ENCODE peak calls at places on chromosomes 11 and 22, in four cellular contexts. One of them, this sample, is unnamed.

GRCh38 chr22:19941365-19942070 is at the start of the genes COMT and TXNRD2:
- DNase-seq in nephron progenitor cell: peak; percentile 78
- DNase-seq in adrenal gland: peak; percentile 70
- DNase-seq in HFF-Myc: no peak
- DNase-seq in this sample: no peak

GRCh38 chr11:111422494-111423249 is 43.6 kb upstream of the POU2AF1 start:
- DNase-seq in adrenal gland: peak; percentile 53
- DNase-seq in HFF-Myc: no peak
- DNase-seq in nephron progenitor cell: peak; percentile 76
- DNase-seq in this sample: peak; percentile 85

GRCh38 chr11:125404811-125405481 is 91.1 kb downstream of the FEZ1 start:
- DNase-seq in nephron progenitor cell: peak; percentile 90
- DNase-seq in adrenal gland: peak; percentile 70
- DNase-seq in HFF-Myc: no peak
- DNase-seq in this sample: peak; percentile 87

GRCh38 chr11:15216678-15217077 is 102.0 kb downstream of the INSC start:
- DNase-seq in HFF-Myc: no peak
- DNase-seq in nephron progenitor cell: no peak
- DNase-seq in adrenal gland: no peak
- DNase-seq in this sample: no peak

GRCh38 chr22:21698430-21699329 is 32.9 kb downstream of the PPIL2 start:
- DNase-seq in adrenal gland: no peak
- DNase-seq in HFF-Myc: peak; percentile 17
- DNase-seq in nephron progenitor cell: peak; percentile 63
- DNase-seq in this sample: peak; percentile 51

GRCh38 chr11:126992804-126993111 is 7.8 kb downstream of the KIRREL3 start:
- DNase-seq in adrenal gland: no peak
- DNase-seq in HFF-Myc: no peak
- DNase-seq in nephron progenitor cell: no peak
- DNase-seq in this sample: no peak

GRCh38 chr11:5280582-5281102 is 10.9 kb upstream of the HBE1 start:
- DNase-seq in HFF-Myc: peak; percentile 100
- DNase-seq in nephron progenitor cell: peak; percentile 6
- DNase-seq in adrenal gland: peak; percentile 84
- DNase-seq in this sample: peak; percentile 39

GRCh38 chr22:21761994-21762680 is 26.5 kb upstream of the YPEL1 start:
- DNase-seq in nephron progenitor cell: no peak
- DNase-seq in HFF-Myc: no peak
- DNase-seq in adrenal gland: no peak
- DNase-seq in this sample: no peak

GRCh38 chr11:122981388-122982264 is at the start of gene BSX:
- DNase-seq in nephron progenitor cell: peak; percentile 95
- DNase-seq in adrenal gland: peak; percentile 68
- DNase-seq in HFF-Myc: no peak
- DNase-seq in this sample: peak; percentile 95

GRCh38 chr22:48343461-48343860 is 1484.2 kb downstream of the BRD1 start:
- DNase-seq in HFF-Myc: no peak
- DNase-seq in adrenal gland: no peak
- DNase-seq in nephron progenitor cell: no peak
- DNase-seq in this sample: no peak

GRCh38 chr11:16788141-16789060 is 50.0 kb downstream of the C11orf58 start:
- DNase-seq in HFF-Myc: no peak
- DNase-seq in nephron progenitor cell: peak; percentile 84
- DNase-seq in adrenal gland: peak; percentile 62
- DNase-seq in this sample: peak; percentile 81

GRCh38 chr11:16787035-16787744 is 48.7 kb downstream of the C11orf58 start:
- DNase-seq in nephron progenitor cell: no peak
- DNase-seq in adrenal gland: no peak
- DNase-seq in HFF-Myc: no peak
- DNase-seq in this sample: no peak

GRCh38 chr11:16789560-16790483 is 51.4 kb downstream of the C11orf58 start:
- DNase-seq in adrenal gland: no peak
- DNase-seq in nephron progenitor cell: no peak
- DNase-seq in HFF-Myc: no peak
- DNase-seq in this sample: no peak

GRCh38 chr11:16790484-16791240 is 52.2 kb downstream of the C11orf58 start:
- DNase-seq in adrenal gland: no peak
- DNase-seq in HFF-Myc: no peak
- DNase-seq in nephron progenitor cell: no peak
- DNase-seq in this sample: no peak

DNA sequence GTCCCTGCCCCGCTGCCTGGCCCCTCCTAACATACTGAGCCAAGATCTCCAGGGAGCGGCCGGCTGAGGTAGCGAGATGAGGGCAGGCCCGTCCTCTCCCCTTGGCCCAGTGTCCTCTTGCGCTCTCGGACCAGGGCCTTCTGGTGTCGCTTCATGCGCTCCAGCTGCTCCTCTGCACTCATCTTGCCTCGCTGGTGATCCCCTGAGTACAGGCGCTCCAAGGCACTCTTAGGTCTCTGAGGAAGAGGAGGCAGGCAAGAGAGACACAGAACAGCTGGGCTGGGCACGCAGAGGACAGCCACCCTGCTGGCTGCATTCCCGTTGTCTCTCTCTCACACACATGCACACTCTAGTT is 50.6 kb downstream of the C11orf58 start:
- DNase-seq in HFF-Myc: no peak
- DNase-seq in adrenal gland: no peak
- DNase-seq in nephron progenitor cell: no peak
- DNase-seq in this sample: no peak
- TF ChIP-seq CTCF in HFF-Myc: no peak
- TF ChIP-seq CTCF in adrenal gland: no peak
- TF ChIP-seq CTCF in nephron progenitor cell: no peak
- TF ChIP-seq CTCF in this sample: no peak

DNA sequence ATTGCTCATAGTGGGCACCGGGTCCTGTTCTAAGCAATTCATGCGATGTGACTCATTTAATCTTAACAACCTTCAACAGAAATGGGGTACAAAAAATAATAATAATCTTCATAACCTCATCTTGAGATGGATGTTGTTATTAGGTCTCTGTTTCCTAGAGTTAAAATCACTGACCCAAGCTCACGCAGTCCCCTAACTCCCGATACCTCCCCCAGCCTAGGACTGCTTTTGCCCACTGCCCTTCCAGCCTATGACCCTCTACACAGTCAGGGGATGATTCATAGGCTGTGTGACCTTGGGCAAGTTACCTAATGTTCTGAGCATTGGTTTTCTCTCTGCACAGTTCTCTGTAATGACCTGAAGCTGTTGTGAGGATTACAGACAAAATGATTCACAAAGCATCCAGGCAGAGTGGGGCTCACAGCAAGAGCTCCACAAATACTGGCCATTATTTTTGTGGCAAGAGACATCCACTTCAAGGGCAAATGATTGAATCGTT is 19.9 kb downstream of the MTFP1 start:
- DNase-seq in HFF-Myc: no peak
- DNase-seq in nephron progenitor cell: no peak
- DNase-seq in adrenal gland: peak; percentile 58
- DNase-seq in this sample: no peak
- TF ChIP-seq CTCF in HFF-Myc: no peak
- TF ChIP-seq CTCF in nephron progenitor cell: no peak
- TF ChIP-seq CTCF in adrenal gland: no peak
- TF ChIP-seq CTCF in this sample: no peak

DNA sequence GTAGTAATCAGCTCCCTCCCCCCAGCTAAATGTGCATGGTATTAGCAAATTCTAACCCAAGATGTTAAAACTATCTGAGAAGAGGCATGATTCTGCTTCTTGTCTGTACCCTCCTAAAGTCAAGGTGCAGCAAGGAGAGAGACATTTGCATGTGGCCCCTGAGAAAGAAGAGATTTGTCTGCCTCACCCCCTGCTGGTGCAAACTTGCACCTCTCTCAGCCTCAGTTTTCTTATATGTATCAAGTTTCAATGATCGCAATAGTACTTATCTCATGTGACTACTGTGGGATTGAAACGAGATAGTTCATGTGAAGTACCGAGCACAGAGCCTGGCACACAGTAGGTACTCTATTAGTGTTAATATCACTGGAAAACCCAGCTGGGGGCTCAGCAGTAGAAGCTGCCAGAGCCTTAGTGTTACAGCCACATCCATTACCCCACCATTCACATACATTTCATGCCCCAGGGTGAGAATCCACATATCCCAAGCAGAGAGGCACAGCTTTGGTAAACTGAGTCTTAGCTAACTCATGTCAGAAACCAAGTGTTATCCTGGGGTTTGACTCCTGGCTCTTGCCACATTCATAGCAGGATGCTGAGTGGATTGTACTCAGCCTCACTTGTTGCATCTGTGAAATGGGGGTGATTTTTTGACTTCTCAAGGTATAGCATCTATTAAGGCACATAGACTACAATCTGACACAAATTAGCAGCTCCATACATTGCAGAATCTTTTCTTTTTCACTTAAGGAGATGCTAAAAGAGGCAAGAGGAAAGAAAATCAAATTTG is 24.9 kb downstream of the CD44 start:
- DNase-seq in adrenal gland: no peak
- DNase-seq in nephron progenitor cell: no peak
- DNase-seq in HFF-Myc: no peak
- DNase-seq in this sample: no peak
- TF ChIP-seq CTCF in adrenal gland: no peak
- TF ChIP-seq CTCF in nephron progenitor cell: no peak
- TF ChIP-seq CTCF in HFF-Myc: peak; percentile 25
- TF ChIP-seq CTCF in this sample: no peak

DNA sequence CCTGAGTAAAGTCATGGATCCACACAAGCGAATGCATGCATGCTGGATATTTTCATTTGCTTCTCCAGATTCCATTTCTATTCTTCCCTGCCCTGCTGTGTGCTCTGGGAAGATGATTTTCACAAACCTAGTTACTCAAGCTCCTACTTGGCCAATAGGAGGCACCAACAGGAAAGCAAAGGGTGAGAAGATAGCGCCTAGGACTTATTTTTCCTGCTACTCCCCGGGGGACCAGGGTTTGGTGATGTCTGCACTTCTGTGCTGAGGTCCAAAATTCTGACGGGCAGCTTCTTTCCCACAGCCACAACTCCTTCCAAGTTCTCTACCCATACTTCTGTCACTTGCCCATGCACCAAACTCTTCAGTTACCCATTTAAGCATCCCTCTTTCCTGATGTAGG is 509.3 kb upstream of the TENM4 start:
- DNase-seq in nephron progenitor cell: no peak
- DNase-seq in adrenal gland: no peak
- DNase-seq in HFF-Myc: no peak
- DNase-seq in this sample: no peak
- TF ChIP-seq CTCF in nephron progenitor cell: no peak
- TF ChIP-seq CTCF in adrenal gland: no peak
- TF ChIP-seq CTCF in HFF-Myc: no peak
- TF ChIP-seq CTCF in this sample: no peak

DNA sequence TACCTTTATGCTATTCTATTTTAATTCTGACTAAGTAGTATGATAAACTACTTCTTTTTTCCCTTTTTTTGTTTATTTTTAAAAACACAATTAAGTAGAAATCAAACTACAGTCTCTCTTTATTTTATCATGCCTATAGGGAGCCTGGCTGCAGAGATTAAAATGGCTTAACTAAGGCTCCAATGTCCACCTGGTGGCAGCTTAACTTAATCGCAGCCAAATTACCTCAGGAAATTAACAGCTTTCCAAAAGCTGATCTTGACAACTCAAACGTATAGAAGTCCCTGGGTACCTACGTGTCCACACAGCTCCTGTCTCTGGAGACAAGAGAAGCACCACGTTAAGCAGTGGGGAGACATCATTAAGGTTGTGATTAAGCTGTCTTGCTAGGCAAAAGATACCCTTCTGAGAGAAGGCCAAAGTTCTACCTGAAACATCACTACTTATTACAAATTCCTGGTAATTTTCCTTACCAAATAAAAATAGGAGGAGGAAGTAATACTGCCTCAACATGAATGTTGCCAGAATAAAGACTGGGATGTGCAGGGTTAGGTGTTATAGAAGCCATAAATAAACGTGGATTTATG is 63.2 kb upstream of the SNX19 start:
- DNase-seq in nephron progenitor cell: no peak
- DNase-seq in adrenal gland: no peak
- DNase-seq in HFF-Myc: no peak
- DNase-seq in this sample: peak; percentile 69
- TF ChIP-seq CTCF in nephron progenitor cell: peak; percentile 48
- TF ChIP-seq CTCF in adrenal gland: no peak
- TF ChIP-seq CTCF in HFF-Myc: peak; percentile 61
- TF ChIP-seq CTCF in this sample: peak; percentile 68

DNA sequence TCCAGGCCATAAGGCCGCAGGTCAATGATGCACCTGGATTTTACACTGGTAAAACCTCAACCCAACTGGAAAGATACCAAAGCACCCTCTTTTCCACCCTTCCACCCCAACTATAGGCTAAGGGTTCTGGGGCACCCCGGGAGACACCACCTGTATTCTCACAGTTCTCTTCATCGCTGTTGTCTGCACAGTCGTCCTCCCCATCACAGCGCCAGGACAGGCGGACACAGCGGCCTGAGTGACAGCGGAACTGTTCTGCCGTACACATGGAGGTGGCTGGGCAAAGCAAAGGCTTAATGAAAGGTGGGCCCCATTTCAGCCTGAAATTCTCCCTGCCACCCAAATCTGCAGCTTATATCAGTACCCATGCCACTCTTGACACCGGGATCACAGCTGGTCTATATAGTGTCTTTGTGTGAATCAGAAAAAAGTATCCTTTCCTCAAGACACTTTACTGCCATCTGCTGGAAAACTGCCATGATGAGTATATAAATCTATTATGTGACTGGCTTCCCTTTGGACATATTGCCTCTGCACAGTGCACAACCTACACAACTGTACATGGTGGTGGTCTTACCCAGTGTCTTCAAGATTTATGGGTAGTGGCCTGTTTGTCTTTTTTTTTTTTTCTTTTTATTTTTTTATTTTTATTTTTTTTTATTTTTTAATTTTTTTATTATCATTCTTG is 21.5 kb downstream of the LRP4 start:
- DNase-seq in nephron progenitor cell: no peak
- DNase-seq in HFF-Myc: no peak
- DNase-seq in adrenal gland: no peak
- DNase-seq in this sample: peak; percentile 39
- TF ChIP-seq CTCF in nephron progenitor cell: no peak
- TF ChIP-seq CTCF in HFF-Myc: peak; percentile 25
- TF ChIP-seq CTCF in adrenal gland: peak; percentile 11
- TF ChIP-seq CTCF in this sample: peak; percentile 41

DNA sequence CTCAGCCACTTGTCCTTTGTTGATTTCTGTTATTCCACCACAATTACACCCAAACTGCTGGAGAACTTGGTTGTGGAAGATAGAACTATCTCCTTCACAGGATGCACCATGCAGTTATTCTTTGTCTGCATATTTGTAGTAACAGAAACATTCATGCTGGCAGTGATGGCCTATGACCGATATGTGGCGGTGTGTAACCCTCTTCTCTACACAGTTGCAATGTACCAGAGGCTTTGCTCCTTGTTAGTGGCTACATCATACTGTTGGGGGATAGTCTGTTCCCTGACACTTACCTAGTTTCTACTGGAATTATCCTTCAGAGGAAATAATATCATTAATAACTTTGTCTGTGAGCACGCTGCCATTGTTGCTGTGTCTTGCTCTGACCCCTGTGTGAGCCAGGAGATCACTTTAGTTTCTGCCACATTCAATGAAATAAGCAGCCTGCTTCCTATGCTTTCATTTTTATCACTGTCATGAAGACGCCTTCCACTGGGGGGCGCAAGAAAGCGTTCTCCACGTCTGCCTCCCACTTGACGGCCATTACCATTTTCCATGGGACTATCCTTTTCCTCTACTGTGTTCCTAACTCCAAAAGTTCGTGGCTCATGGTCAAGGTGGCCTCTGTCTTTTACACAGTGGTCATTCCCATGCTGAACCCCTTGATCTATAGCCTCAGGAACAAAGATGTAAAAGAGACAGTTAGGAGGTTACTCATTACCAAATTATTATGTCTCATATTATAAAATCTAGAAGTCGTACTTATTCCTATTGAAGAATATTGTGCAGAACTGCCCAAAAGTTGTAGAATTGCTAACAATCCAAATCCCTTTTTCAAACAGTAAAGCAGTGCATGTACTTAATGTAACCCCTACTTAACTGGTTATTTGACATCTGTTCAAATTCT is 53.2 kb downstream of the OR4C6 start:
- DNase-seq in nephron progenitor cell: no peak
- DNase-seq in adrenal gland: no peak
- DNase-seq in HFF-Myc: no peak
- DNase-seq in this sample: no peak
- TF ChIP-seq CTCF in nephron progenitor cell: no peak
- TF ChIP-seq CTCF in adrenal gland: no peak
- TF ChIP-seq CTCF in HFF-Myc: peak; percentile 32
- TF ChIP-seq CTCF in this sample: peak; percentile 31